ENCODE peak calls at places on chromosomes 11 and 22, in four cellular contexts. One of them, this sample, is unnamed.

GRCh38 chr22:33418483-33418882 is 360.3 kb upstream of the SYN3 start:
- DNase-seq in H9: no peak
- DNase-seq in mesendoderm: no peak
- DNase-seq in H1: no peak
- DNase-seq in this sample: no peak

GRCh38 chr11:112734207-112734606 is 227.0 kb upstream of the NCAM1 start:
- DNase-seq in H9: peak; percentile 63
- DNase-seq in mesendoderm: peak; percentile 74
- DNase-seq in H1: no peak
- DNase-seq in this sample: peak; percentile 8

GRCh38 chr11:76629133-76629852 is 41.3 kb downstream of the LRRC32 start:
- DNase-seq in H9: no peak
- DNase-seq in mesendoderm: no peak
- DNase-seq in H1: no peak
- DNase-seq in this sample: peak; percentile 75

GRCh38 chr11:22431074-22431473 is 92.9 kb downstream of the SLC17A6 start:
- DNase-seq in H9: no peak
- DNase-seq in mesendoderm: no peak
- DNase-seq in H1: no peak
- DNase-seq in this sample: no peak

GRCh38 chr11:8092587-8093424 is 11.8 kb downstream of the TUB start:
- DNase-seq in H9: peak; percentile 71
- DNase-seq in mesendoderm: peak; percentile 82
- DNase-seq in H1: no peak
- DNase-seq in this sample: peak; percentile 66

GRCh38 chr11:86955674-86956522 is 703 bp upstream of the FZD4 start:
- DNase-seq in H9: peak; percentile 86
- DNase-seq in mesendoderm: peak; percentile 95
- DNase-seq in H1: no peak
- DNase-seq in this sample: peak; percentile 61

GRCh38 chr11:46427364-46427763 is 35.8 kb upstream of the CHRM4 start:
- DNase-seq in H9: peak; percentile 66
- DNase-seq in mesendoderm: peak; percentile 55
- DNase-seq in H1: peak; percentile 46
- DNase-seq in this sample: peak; percentile 11

GRCh38 chr11:106178361-106178760 is 100.9 kb downstream of the AASDHPPT start:
- DNase-seq in H9: no peak
- DNase-seq in mesendoderm: no peak
- DNase-seq in H1: no peak
- DNase-seq in this sample: no peak

GRCh38 chr11:46294365-46295309 is 17.2 kb downstream of the CREB3L1 start:
- DNase-seq in H9: peak; percentile 79
- DNase-seq in mesendoderm: peak; percentile 90
- DNase-seq in H1: peak; percentile 53
- DNase-seq in this sample: peak; percentile 97

GRCh38 chr11:65072631-65072966 is 11.2 kb downstream of the CDCA5 start:
- DNase-seq in H9: no peak
- DNase-seq in mesendoderm: no peak
- DNase-seq in H1: no peak
- DNase-seq in this sample: no peak
- H4K5ac ChIP-seq in H9: peak overlapping the region; percentile 42
- H4K5ac ChIP-seq in mesendoderm: no peak overlapping the region
- H4K5ac ChIP-seq in H1: no peak overlapping the region
- H4K5ac ChIP-seq in this sample: no peak overlapping the region

GRCh38 chr11:102012946-102013345 is 34.3 kb upstream of the CFAP300 start:
- DNase-seq in H9: no peak
- DNase-seq in mesendoderm: peak; percentile 62
- DNase-seq in H1: no peak
- DNase-seq in this sample: no peak
- H4K5ac ChIP-seq in H9: no peak overlapping the region
- H4K5ac ChIP-seq in mesendoderm: no peak overlapping the region
- H4K5ac ChIP-seq in H1: no peak overlapping the region
- H4K5ac ChIP-seq in this sample: no peak overlapping the region

GRCh38 chr11:20208622-20209090 is 48.4 kb upstream of the DBX1 start:
- DNase-seq in H9: peak; percentile 57
- DNase-seq in mesendoderm: peak; percentile 44
- DNase-seq in H1: peak; percentile 10
- DNase-seq in this sample: no peak
- H4K5ac ChIP-seq in H9: no peak overlapping the region
- H4K5ac ChIP-seq in mesendoderm: no peak overlapping the region
- H4K5ac ChIP-seq in H1: no peak overlapping the region
- H4K5ac ChIP-seq in this sample: no peak overlapping the region

GRCh38 chr22:43853328-43853931 is 8.9 kb downstream of the SULT4A1 start:
- DNase-seq in H9: peak; percentile 47
- DNase-seq in mesendoderm: no peak
- DNase-seq in H1: no peak
- DNase-seq in this sample: no peak
- H4K5ac ChIP-seq in H9: no peak overlapping the region
- H4K5ac ChIP-seq in mesendoderm: no peak overlapping the region
- H4K5ac ChIP-seq in H1: no peak overlapping the region
- H4K5ac ChIP-seq in this sample: no peak overlapping the region

GRCh38 chr11:73579641-73580434 is 18.1 kb downstream of the FAM168A start:
- DNase-seq in H9: no peak
- DNase-seq in mesendoderm: no peak
- DNase-seq in H1: no peak
- DNase-seq in this sample: peak; percentile 18
- H4K5ac ChIP-seq in H9: no peak overlapping the region
- H4K5ac ChIP-seq in mesendoderm: no peak overlapping the region
- H4K5ac ChIP-seq in H1: no peak overlapping the region
- H4K5ac ChIP-seq in this sample: no peak overlapping the region

GRCh38 chr11:120471131-120471530 is 40.4 kb upstream of the GRIK4 start:
- DNase-seq in H9: no peak
- DNase-seq in mesendoderm: no peak
- DNase-seq in H1: no peak
- DNase-seq in this sample: peak; percentile 89
- H4K5ac ChIP-seq in H9: no peak overlapping the region
- H4K5ac ChIP-seq in mesendoderm: no peak overlapping the region
- H4K5ac ChIP-seq in H1: no peak overlapping the region
- H4K5ac ChIP-seq in this sample: no peak overlapping the region

This sample was measured in IMR-90.